ENCODE peak calls at places on chromosomes 3 and 15, in four cellular contexts. O, K, P and N are unnamed samples.

GRCh38 chr3:108090066-108090700 is 648 bp downstream of the CD47 start:
- DNase-seq in O (peak; percentile 70), K (peak; percentile 51), P (peak; percentile 67), N (peak; percentile 78)

GRCh38 chr3:187985636-187986035 is 168.3 kb upstream of the LPP start:
- DNase-seq in O (no peak), K (no peak), P (no peak), N (no peak)

GRCh38 chr3:47762233-47762632 is 19.5 kb downstream of the SMARCC1 start:
- DNase-seq in O (no peak), K (no peak), P (no peak), N (peak; percentile 28)

GRCh38 chr3:71397046-71397445 is 186.5 kb downstream of the FOXP1 start:
- DNase-seq in O (peak; percentile 18), K (no peak), P (peak; percentile 28), N (peak; percentile 57)

GRCh38 chr15:52789601-52790165 is 453 bp downstream of the ONECUT1 start:
- DNase-seq in O (peak; percentile 32), K (no peak), P (peak; percentile 37), N (no peak)

GRCh38 chr3:126373682-126374601 is 16.7 kb upstream of the KLF15 start:
- DNase-seq in O (no peak), K (no peak), P (no peak), N (peak; percentile 16)

GRCh38 chr15:47987908-47988532 is 132.8 kb upstream of the SLC24A5 start:
- DNase-seq in O (peak; percentile 75), K (peak; percentile 42), P (peak; percentile 76), N (peak; percentile 70)

GRCh38 chr15:39279331-39279730 is 301.5 kb upstream of the THBS1 start:
- DNase-seq in O (no peak), K (no peak), P (no peak), N (no peak)

GRCh38 chr15:74175271-74176191 is 2.0 kb downstream of the ISLR start:
- DNase-seq in O (no peak), K (no peak), P (no peak), N (no peak)